ENCODE peak calls at places on chromosomes 16 and 17, in four cellular contexts. One of them, this sample, is unnamed.

GRCh38 chr16:88287219-88287618 is 95.5 kb upstream of the ZNF469 start:
- DNase-seq in gastrocnemius medialis: no peak
- DNase-seq in left lung: peak; percentile 28
- DNase-seq in sigmoid colon: no peak
- DNase-seq in this sample: peak; percentile 18

GRCh38 chr16:65760874-65761273 is 605.6 kb upstream of the CDH5 start:
- DNase-seq in gastrocnemius medialis: no peak
- DNase-seq in left lung: no peak
- DNase-seq in sigmoid colon: no peak
- DNase-seq in this sample: no peak

GRCh38 chr17:39402890-39403605 is 1.6 kb upstream of the FBXL20 start:
- DNase-seq in gastrocnemius medialis: no peak
- DNase-seq in left lung: no peak
- DNase-seq in sigmoid colon: no peak
- DNase-seq in this sample: no peak

GRCh38 chr17:50642722-50643656 is 8.3 kb downstream of the ABCC3 start:
- DNase-seq in gastrocnemius medialis: no peak
- DNase-seq in left lung: peak; percentile 56
- DNase-seq in sigmoid colon: no peak
- DNase-seq in this sample: peak; percentile 63

GRCh38 chr16:55324491-55325447 is 766 bp downstream of the IRX6 start:
- DNase-seq in gastrocnemius medialis: no peak
- DNase-seq in left lung: peak; percentile 70
- DNase-seq in sigmoid colon: no peak
- DNase-seq in this sample: peak; percentile 72

GRCh38 chr17:44108440-44109311 is 14.8 kb downstream of the HDAC5 start:
- DNase-seq in gastrocnemius medialis: peak; percentile 88
- DNase-seq in left lung: no peak
- DNase-seq in sigmoid colon: peak; percentile 98
- DNase-seq in this sample: peak; percentile 95

GRCh38 chr16:54805648-54806047 is 125.0 kb upstream of the IRX5 start:
- DNase-seq in gastrocnemius medialis: no peak
- DNase-seq in left lung: no peak
- DNase-seq in sigmoid colon: no peak
- DNase-seq in this sample: no peak

GRCh38 chr17:41061969-41062368 is 2.1 kb upstream of the KRTAP2-3 start:
- DNase-seq in gastrocnemius medialis: no peak
- DNase-seq in left lung: no peak
- DNase-seq in sigmoid colon: no peak
- DNase-seq in this sample: no peak

GRCh38 chr17:60902399-60902798 is 224.7 kb downstream of the BCAS3 start:
- DNase-seq in gastrocnemius medialis: no peak
- DNase-seq in left lung: no peak
- DNase-seq in sigmoid colon: no peak
- DNase-seq in this sample: no peak

GRCh38 chr17:58060596-58061191 is 22.5 kb upstream of the DYNLL2 start:
- DNase-seq in gastrocnemius medialis: no peak
- DNase-seq in left lung: no peak
- DNase-seq in sigmoid colon: peak; percentile 91
- DNase-seq in this sample: no peak

GRCh38 chr16:17070882-17071592 is 399.7 kb downstream of the XYLT1 start:
- DNase-seq in gastrocnemius medialis: no peak
- DNase-seq in left lung: no peak
- DNase-seq in sigmoid colon: no peak
- DNase-seq in this sample: peak; percentile 75

GRCh38 chr17:81683208-81683583 is 401 bp downstream of the ARL16 start:
- DNase-seq in gastrocnemius medialis: no peak
- DNase-seq in left lung: no peak
- DNase-seq in sigmoid colon: no peak
- DNase-seq in this sample: no peak

GRCh38 chr16:14505846-14506245 is 124.2 kb downstream of the PARN start:
- DNase-seq in gastrocnemius medialis: no peak
- DNase-seq in left lung: no peak
- DNase-seq in sigmoid colon: no peak
- DNase-seq in this sample: no peak

GRCh38 chr17:31627960-31628359 is 231.1 kb downstream of the COPRS start:
- DNase-seq in gastrocnemius medialis: no peak
- DNase-seq in left lung: no peak
- DNase-seq in sigmoid colon: no peak
- DNase-seq in this sample: no peak

GRCh38 chr17:34665150-34665802 is 85.9 kb downstream of the TMEM132E start:
- DNase-seq in gastrocnemius medialis: no peak
- DNase-seq in left lung: no peak
- DNase-seq in sigmoid colon: peak; percentile 24
- DNase-seq in this sample: no peak

GRCh38 chr17:49061524-49061943 is 64.3 kb downstream of the IGF2BP1 start:
- DNase-seq in gastrocnemius medialis: no peak
- DNase-seq in left lung: no peak
- DNase-seq in sigmoid colon: no peak
- DNase-seq in this sample: no peak

GRCh38 chr17:38669520-38669919 is 5.2 kb downstream of the EPOP start:
- DNase-seq in gastrocnemius medialis: no peak
- DNase-seq in left lung: no peak
- DNase-seq in sigmoid colon: no peak
- DNase-seq in this sample: no peak

GRCh38 chr16:51880776-51881175 is 666.2 kb downstream of the TOX3 start:
- DNase-seq in gastrocnemius medialis: no peak
- DNase-seq in left lung: no peak
- DNase-seq in sigmoid colon: no peak
- DNase-seq in this sample: no peak

GRCh38 chr16:10077861-10078260 is 104.4 kb downstream of the GRIN2A start:
- DNase-seq in gastrocnemius medialis: no peak
- DNase-seq in left lung: no peak
- DNase-seq in sigmoid colon: no peak
- DNase-seq in this sample: no peak

GRCh38 chr16:15777533-15778203 is 79.2 kb downstream of the MYH11 start:
- DNase-seq in gastrocnemius medialis: no peak
- DNase-seq in left lung: no peak
- DNase-seq in sigmoid colon: peak; percentile 64
- DNase-seq in this sample: peak; percentile 29

GRCh38 chr17:82356028-82356427 is 3.0 kb upstream of the TEX19 start:
- DNase-seq in gastrocnemius medialis: no peak
- DNase-seq in left lung: no peak
- DNase-seq in sigmoid colon: no peak
- DNase-seq in this sample: peak; percentile 88

GRCh38 chr17:69267219-69267618 is 38.6 kb upstream of the ABCA10 start:
- DNase-seq in gastrocnemius medialis: no peak
- DNase-seq in left lung: no peak
- DNase-seq in sigmoid colon: no peak
- DNase-seq in this sample: no peak

GRCh38 chr17:81035389-81036127 is 607 bp downstream of the BAIAP2 start:
- DNase-seq in gastrocnemius medialis: no peak
- DNase-seq in left lung: peak; percentile 88
- DNase-seq in sigmoid colon: no peak
- DNase-seq in this sample: peak; percentile 80

GRCh38 chr17:148757-149156 is 11.4 kb downstream of the SCGB1C2 start:
- DNase-seq in gastrocnemius medialis: no peak
- DNase-seq in left lung: no peak
- DNase-seq in sigmoid colon: peak; percentile 48
- DNase-seq in this sample: peak; percentile 24

GRCh38 chr17:48483471-48484131 is 47.2 kb downstream of the HOXB1 start:
- DNase-seq in gastrocnemius medialis: no peak
- DNase-seq in left lung: no peak
- DNase-seq in sigmoid colon: peak; percentile 79
- DNase-seq in this sample: peak; percentile 86

GRCh38 chr16:50588276-50588675 is 40.1 kb downstream of the NKD1 start:
- DNase-seq in gastrocnemius medialis: no peak
- DNase-seq in left lung: no peak
- DNase-seq in sigmoid colon: no peak
- DNase-seq in this sample: no peak

GRCh38 chr16:70688266-70688742 is 2.5 kb upstream of the MTSS2 start:
- DNase-seq in gastrocnemius medialis: peak; percentile 52
- DNase-seq in left lung: peak; percentile 81
- DNase-seq in sigmoid colon: peak; percentile 92
- DNase-seq in this sample: peak; percentile 86

GRCh38 chr16:78431701-78432100 is 332.2 kb downstream of the WWOX start:
- DNase-seq in gastrocnemius medialis: no peak
- DNase-seq in left lung: no peak
- DNase-seq in sigmoid colon: no peak
- DNase-seq in this sample: no peak
- H3K4me3 ChIP-seq in gastrocnemius medialis: no peak overlapping the region
- H3K4me3 ChIP-seq in left lung: no peak overlapping the region
- H3K4me3 ChIP-seq in sigmoid colon: no peak overlapping the region
- H3K4me3 ChIP-seq in this sample: no peak overlapping the region

DNA sequence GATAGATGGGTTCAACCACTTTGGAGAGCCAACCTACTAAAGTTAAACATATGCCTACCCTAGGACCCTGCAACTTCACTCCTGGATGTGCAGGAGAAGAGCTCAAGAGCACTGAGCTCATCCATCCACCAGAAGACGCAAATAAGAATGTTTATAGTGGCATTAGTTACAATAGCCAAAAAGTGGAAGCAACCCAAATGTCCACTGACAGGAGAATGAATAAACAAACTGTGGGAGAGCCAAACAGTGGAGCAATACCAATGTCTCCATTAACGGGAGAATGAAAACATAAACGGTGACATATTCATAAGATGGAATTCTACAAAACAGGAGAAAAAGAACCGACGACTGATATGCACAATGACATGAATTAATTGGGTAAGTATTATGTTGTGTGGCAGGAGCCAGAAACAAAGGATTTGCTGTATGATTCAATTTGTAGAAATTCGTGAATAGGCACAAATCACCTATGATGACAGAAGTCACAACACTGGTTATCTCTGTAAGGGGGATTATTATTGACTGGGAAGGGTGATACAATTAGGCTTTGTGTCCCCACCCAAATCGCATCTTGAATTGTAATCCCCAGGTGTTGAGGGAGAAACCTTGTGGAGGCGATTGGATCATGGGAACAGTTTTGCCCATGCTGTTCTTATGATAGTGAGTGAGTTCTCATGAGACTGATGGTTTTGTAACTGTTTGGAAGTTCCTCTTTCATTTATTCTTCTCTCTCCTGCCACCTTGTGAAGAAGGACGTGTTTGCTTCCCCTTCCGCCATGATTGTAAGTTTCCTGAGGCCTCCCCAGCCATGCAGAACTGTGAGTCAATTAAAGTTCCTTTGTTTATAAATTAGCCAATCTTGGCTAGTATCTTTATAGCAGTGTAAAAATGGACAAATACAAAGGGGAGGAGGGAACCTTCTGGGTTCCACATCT is 57.9 kb upstream of the PLCG2 start:
- DNase-seq in gastrocnemius medialis: no peak
- DNase-seq in left lung: no peak
- DNase-seq in sigmoid colon: no peak
- DNase-seq in this sample: no peak
- TF ChIP-seq CTCF in gastrocnemius medialis: no peak
- TF ChIP-seq CTCF in left lung: no peak
- TF ChIP-seq CTCF in sigmoid colon: no peak
- TF ChIP-seq CTCF in this sample: no peak

DNA sequence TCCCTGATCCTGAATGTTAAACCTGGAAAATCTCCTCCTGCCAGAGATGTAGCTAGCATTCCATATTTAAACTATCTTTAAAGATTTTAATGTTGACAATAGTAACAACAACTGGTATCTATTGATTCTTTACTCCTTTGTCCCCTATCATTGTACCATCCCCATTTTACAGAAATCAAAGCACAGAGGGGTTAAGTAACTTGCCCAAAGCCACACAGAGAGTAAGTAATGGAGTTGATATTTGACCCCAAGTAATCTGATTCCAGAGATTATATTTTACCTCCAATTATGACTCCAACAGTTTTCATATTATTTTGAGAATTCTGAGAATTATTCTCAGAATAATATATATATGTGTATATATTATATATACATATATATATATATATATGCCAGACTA is 37.7 kb upstream of the RGS9 start:
- DNase-seq in gastrocnemius medialis: no peak
- DNase-seq in left lung: no peak
- DNase-seq in sigmoid colon: no peak
- DNase-seq in this sample: no peak
- H3K4me3 ChIP-seq in gastrocnemius medialis: no peak overlapping the region
- H3K4me3 ChIP-seq in left lung: no peak overlapping the region
- H3K4me3 ChIP-seq in sigmoid colon: no peak overlapping the region
- H3K4me3 ChIP-seq in this sample: no peak overlapping the region

GRCh38 chr16:67013823-67014640 is 14.9 kb upstream of the CBFB start:
- DNase-seq in gastrocnemius medialis: peak; percentile 48
- DNase-seq in left lung: peak; percentile 87
- DNase-seq in sigmoid colon: peak; percentile 87
- DNase-seq in this sample: peak; percentile 94
- TF ChIP-seq CTCF in gastrocnemius medialis: no peak
- TF ChIP-seq CTCF in left lung: peak; percentile 27
- TF ChIP-seq CTCF in sigmoid colon: no peak
- TF ChIP-seq CTCF in this sample: peak; percentile 12

GRCh38 chr16:6190756-6191155 is 1093.2 kb upstream of the EEF2KMT start:
- DNase-seq in gastrocnemius medialis: no peak
- DNase-seq in left lung: no peak
- DNase-seq in sigmoid colon: no peak
- DNase-seq in this sample: no peak
- H3K4me3 ChIP-seq in gastrocnemius medialis: no peak overlapping the region
- H3K4me3 ChIP-seq in left lung: no peak overlapping the region
- H3K4me3 ChIP-seq in sigmoid colon: no peak overlapping the region
- H3K4me3 ChIP-seq in this sample: no peak overlapping the region

GRCh38 chr17:79612468-79613194 is 1.8 kb upstream of the RBFOX3 start:
- DNase-seq in gastrocnemius medialis: no peak
- DNase-seq in left lung: no peak
- DNase-seq in sigmoid colon: peak; percentile 85
- DNase-seq in this sample: no peak
- TF ChIP-seq CTCF in gastrocnemius medialis: no peak
- TF ChIP-seq CTCF in left lung: no peak
- TF ChIP-seq CTCF in sigmoid colon: peak; percentile 26
- TF ChIP-seq CTCF in this sample: peak; percentile 13

DNA sequence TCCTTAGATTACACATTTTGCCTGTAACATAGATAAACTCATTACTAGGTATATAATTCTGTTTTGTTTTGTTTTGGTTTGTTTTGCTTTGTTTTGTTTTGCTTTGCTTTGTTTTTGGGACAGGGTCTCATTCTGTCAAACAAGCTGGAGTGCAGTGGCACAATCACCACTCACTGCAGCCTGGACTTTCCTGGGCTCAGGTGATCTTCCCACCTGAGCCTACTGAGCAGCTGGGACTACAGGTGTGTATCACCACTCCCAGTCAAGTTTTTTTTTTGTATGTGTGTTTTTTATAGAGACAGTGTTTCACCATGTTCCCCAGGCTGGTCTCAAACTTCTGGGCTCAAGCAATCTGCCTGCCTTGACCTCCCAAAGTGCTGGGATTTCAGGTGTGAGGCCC is 1.3 kb upstream of the CCL4L2 start:
- DNase-seq in gastrocnemius medialis: no peak
- DNase-seq in left lung: no peak
- DNase-seq in sigmoid colon: no peak
- DNase-seq in this sample: no peak
- H3K4me3 ChIP-seq in gastrocnemius medialis: no peak overlapping the region
- H3K4me3 ChIP-seq in left lung: no peak overlapping the region
- H3K4me3 ChIP-seq in sigmoid colon: no peak overlapping the region
- H3K4me3 ChIP-seq in this sample: no peak overlapping the region

This sample was measured in kidney.